ENCODE peak calls at places on chromosome 13, in six cellular contexts. F is HCT116, Q is HepG2, U is GM12878, P is K562, X is H1. I is an unnamed sample. For H3K9me3, the result is how much of the 10 kb centered on the place peaks cover.

GRCh38 chr13:53822136-53822535 is 793.5 kb downstream of the OLFM4 start:
- DNase-seq in Q (no peak), X (no peak), P (no peak), U (no peak), F (no peak), I (no peak)

GRCh38 chr13:97758317-97758716 is 195.2 kb upstream of the IPO5 start:
- DNase-seq in F (no peak), Q (no peak), P (no peak), X (no peak), U (no peak), I (no peak)

GRCh38 chr13:72384879-72385278 is 342.6 kb downstream of the MZT1 start:
- DNase-seq in P (no peak), U (no peak), X (no peak), Q (peak), F (no peak), I (no peak)

GRCh38 chr13:64453831-64454230 is 2776.3 kb downstream of the PCDH9 start:
- DNase-seq in X (no peak), Q (no peak), P (no peak), U (no peak), F (no peak), I (no peak)

GRCh38 chr13:51976890-51977289 is 34.4 kb downstream of the ATP7B start:
- DNase-seq in X (no peak), F (no peak), Q (no peak), U (no peak), P (no peak), I (no peak)

GRCh38 chr13:44906758-44907157 is 82.5 kb downstream of the NUFIP1 start:
- DNase-seq in X (no peak), F (no peak), Q (no peak), U (no peak), P (no peak), I (no peak)

GRCh38 chr13:40665754-40666057 is 735 bp downstream of the FOXO1 start:
- DNase-seq in P (peak), Q (no peak), X (no peak), F (no peak), U (no peak), I (no peak)

GRCh38 chr13:31927219-31927653 is 104.3 kb upstream of the FRY start:
- DNase-seq in Q (peak), U (no peak), F (no peak), X (no peak), P (no peak), I (no peak)

GRCh38 chr13:33787051-33787591 is 30.8 kb upstream of the RFC3 start:
- DNase-seq in F (no peak), Q (no peak), X (no peak), P (no peak), U (peak), I (no peak)

GRCh38 chr13:34038326-34039068 is 220.5 kb downstream of the RFC3 start:
- DNase-seq in X (no peak), F (no peak), U (peak), P (no peak), Q (peak), I (no peak)

GRCh38 chr13:47288546-47288945 is 391.7 kb upstream of the HTR2A start:
- DNase-seq in P (no peak), F (no peak), X (no peak), U (no peak), Q (no peak), I (no peak)

GRCh38 chr13:63396746-63397145 is 1981.1 kb upstream of the PCDH20 start:
- DNase-seq in X (no peak), Q (no peak), F (no peak), P (no peak), U (no peak), I (no peak)

GRCh38 chr13:102286326-102286725 is 115.5 kb downstream of the FGF14 start:
- DNase-seq in P (no peak), U (no peak), X (no peak), Q (peak), F (no peak), I (no peak)

GRCh38 chr13:33639640-33640080 is 178.3 kb upstream of the RFC3 start:
- DNase-seq in P (no peak), Q (peak), X (no peak), U (peak), F (no peak), I (no peak)

GRCh38 chr13:54805743-54806142 is 1777.1 kb downstream of the OLFM4 start:
- DNase-seq in U (no peak), X (no peak), F (no peak), P (no peak), Q (no peak), I (no peak)

GRCh38 chr13:112056284-112056727 is 10.6 kb upstream of the SOX1 start:
- DNase-seq in Q (no peak), P (no peak), U (no peak), X (no peak), F (no peak), I (no peak)

GRCh38 chr13:112693831-112694497 is 4.1 kb downstream of the ATP11A start:
- DNase-seq in X (no peak), Q (no peak), P (no peak), F (no peak), U (no peak), I (no peak)

GRCh38 chr13:89966524-89966923 is 1381.0 kb upstream of the MIR17HG start:
- DNase-seq in P (no peak), Q (no peak), X (no peak), U (no peak), F (no peak), I (no peak)

GRCh38 chr13:20749377-20749776 is 24.4 kb downstream of the EEF1AKMT1 start:
- DNase-seq in Q (no peak), P (no peak), U (no peak), F (no peak), X (no peak), I (no peak)

GRCh38 chr13:59776924-59777690 is 386.6 kb downstream of the DIAPH3 start:
- DNase-seq in Q (no peak), F (no peak), U (peak), P (no peak), X (no peak), I (no peak)

GRCh38 chr13:65789815-65790214 is 1440.3 kb downstream of the PCDH9 start:
- DNase-seq in P (no peak), U (no peak), Q (no peak), X (no peak), F (no peak), I (no peak)

GRCh38 chr13:39362652-39363390 is 240.2 kb downstream of the LHFPL6 start:
- DNase-seq in Q (no peak), P (no peak), U (no peak), X (no peak), F (no peak), I (no peak)

GRCh38 chr13:29849071-29849541 is 1.3 kb downstream of the UBL3 start:
- DNase-seq in P (no peak), F (no peak), Q (peak), U (no peak), X (no peak), I (no peak)
- TF ChIP-seq ZNF274 in P (no peak), F (no peak), Q (no peak), U (no peak), X (no peak), I (no peak)

GRCh38 chr13:18996221-18996620 is 185.4 kb downstream of the TUBA3C start:
- DNase-seq in Q (no peak), F (no peak), P (no peak), U (no peak), X (no peak), I (no peak)

GRCh38 chr13:18995259-18995873 is 186.3 kb downstream of the TUBA3C start:
- DNase-seq in U (no peak), F (no peak), P (no peak), Q (no peak), X (no peak), I (no peak)

GRCh38 chr13:18992791-18993190 is 188.8 kb downstream of the TUBA3C start:
- DNase-seq in F (no peak), U (no peak), Q (no peak), P (no peak), X (no peak), I (no peak)

GRCh38 chr13:18993884-18994660 is 187.6 kb downstream of the TUBA3C start:
- DNase-seq in P (no peak), U (no peak), F (no peak), X (no peak), Q (no peak), I (no peak)

GRCh38 chr13:18991054-18991453 is 190.6 kb downstream of the TUBA3C start:
- DNase-seq in F (no peak), Q (no peak), X (no peak), U (no peak), P (no peak), I (no peak)
- H3K9me3 ChIP-seq in F (under half), Q (half or more), X (half or more), U (under half), P (under half), I (under half)

GRCh38 chr13:25335856-25336255 is 34.4 kb downstream of the NUP58 start:
- DNase-seq in F (no peak), P (no peak), Q (no peak), U (no peak), X (no peak), I (no peak)
- TF ChIP-seq ZNF274 in F (no peak), P (no peak), Q (no peak), U (no peak), X (no peak), I (no peak)

GRCh38 chr13:75518439-75519088 is 19.1 kb downstream of the COMMD6 start:
- DNase-seq in Q (no peak), P (no peak), U (no peak), F (no peak), X (no peak), I (no peak)

DNA sequence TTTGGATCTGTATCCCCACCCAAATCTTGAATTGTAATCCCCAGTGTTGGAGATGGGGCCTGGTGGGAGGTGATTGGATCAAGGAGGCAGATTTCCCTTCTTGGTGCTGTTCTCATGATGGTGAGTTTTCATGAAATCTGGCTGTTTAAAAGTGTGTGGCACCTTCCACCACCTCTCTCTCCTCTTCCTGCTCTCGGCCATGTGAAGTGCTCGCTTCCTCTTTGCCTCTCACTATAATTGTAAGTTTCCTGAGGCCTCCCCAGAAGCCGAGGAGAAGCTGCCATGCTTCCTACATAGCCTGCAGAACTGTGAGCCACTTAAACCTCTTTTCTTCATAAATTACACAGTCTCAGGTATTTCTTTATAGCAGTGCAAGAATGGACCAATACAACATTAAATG is 15.7 kb downstream of the COMMD6 start:
- DNase-seq in Q (no peak), X (no peak), U (no peak), P (no peak), F (no peak), I (no peak)
- H3K9me3 ChIP-seq in Q (under half), X (under half), U (under half), P (under half), F (under half), I (under half)

GRCh38 chr13:35723061-35723461 is 246.6 kb upstream of the MAB21L1 start:
- DNase-seq in P (no peak), U (no peak), F (no peak), Q (no peak), X (no peak), I (no peak)

GRCh38 chr13:35722438-35723060 is 246.1 kb upstream of the MAB21L1 start:
- DNase-seq in X (no peak), U (no peak), Q (no peak), P (no peak), F (no peak), I (no peak)

GRCh38 chr13:35720690-35721554 is 244.4 kb upstream of the MAB21L1 start:
- DNase-seq in Q (peak), U (no peak), F (peak), P (peak), X (peak), I (peak)

GRCh38 chr13:35718084-35718483 is 241.6 kb upstream of the MAB21L1 start:
- DNase-seq in X (no peak), F (no peak), Q (no peak), U (no peak), P (no peak), I (no peak)

DNA sequence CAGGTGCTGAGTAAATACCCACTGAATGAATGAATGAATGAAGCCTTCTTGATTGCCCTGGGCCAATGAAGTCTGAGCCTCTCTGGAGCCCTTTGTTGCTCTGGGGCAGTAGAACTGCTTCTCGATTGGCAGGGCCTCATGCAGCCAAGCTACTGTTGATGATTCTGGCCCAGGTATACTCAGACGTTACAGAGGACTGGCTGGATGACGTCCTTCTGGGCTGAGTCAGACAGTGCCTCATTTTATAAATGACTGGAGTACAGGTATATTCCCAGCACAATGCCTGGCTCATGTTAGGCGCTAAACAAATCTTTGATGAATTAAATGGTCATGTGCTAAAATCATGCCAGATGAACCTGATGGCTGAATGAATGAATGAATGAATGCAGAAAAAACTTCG is 243.8 kb upstream of the MAB21L1 start:
- DNase-seq in F (no peak), Q (no peak), X (no peak), P (no peak), U (no peak), I (no peak)
- TF ChIP-seq ZNF274 in F (no peak), Q (no peak), X (no peak), P (no peak), U (no peak), I (no peak)

DNA sequence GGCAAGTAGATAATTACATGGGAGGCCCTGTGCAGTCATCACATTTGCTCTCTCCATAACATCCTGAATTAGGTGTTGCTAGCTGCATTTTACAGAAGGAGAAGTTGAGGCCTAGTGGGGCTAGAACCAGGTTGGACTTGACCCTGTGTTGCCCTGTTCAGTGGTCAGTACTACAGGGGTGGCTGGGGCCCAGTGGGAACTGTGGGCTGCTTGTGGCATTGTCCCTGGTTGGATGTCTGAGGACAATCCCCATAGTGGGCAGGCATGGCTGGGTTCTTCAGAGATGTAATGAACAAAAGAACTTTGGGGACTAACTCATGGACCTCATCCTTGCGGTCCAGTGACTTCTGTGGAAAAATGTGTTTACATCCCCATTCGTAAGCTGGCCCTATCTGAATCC is 38.9 kb downstream of the MTUS2 start:
- DNase-seq in X (no peak), Q (no peak), F (no peak), U (no peak), P (no peak), I (no peak)
- H3K9me3 ChIP-seq in X (under half), Q (under half), F (under half), U (under half), P (under half), I (under half)

GRCh38 chr13:106597190-106597589 is 29.3 kb upstream of the ARGLU1 start:
- DNase-seq in F (no peak), P (no peak), Q (no peak), X (no peak), U (no peak), I (no peak)
- TF ChIP-seq ZNF274 in F (no peak), P (no peak), Q (no peak), X (no peak), U (no peak), I (no peak)

I was measured in NT2/D1.